ENCODE peak calls at places on chromosomes 7 and 10, in four cellular contexts. One of them, this sample, is unnamed.

GRCh38 chr10:75407296-75407715 is 5.7 kb upstream of the ZNF503 start:
- DNase-seq in H1: peak; percentile 71
- DNase-seq in SK-N-SH: no peak
- DNase-seq in K562: no peak
- DNase-seq in this sample: peak; percentile 54

GRCh38 chr10:47457528-47457820 is 26.4 kb downstream of the ANXA8 start:
- DNase-seq in H1: no peak
- DNase-seq in SK-N-SH: no peak
- DNase-seq in K562: no peak
- DNase-seq in this sample: no peak

GRCh38 chr10:35803046-35803445 is 160.9 kb upstream of the FZD8 start:
- DNase-seq in H1: no peak
- DNase-seq in SK-N-SH: no peak
- DNase-seq in K562: no peak
- DNase-seq in this sample: no peak

GRCh38 chr10:12177642-12178041 is 18.0 kb downstream of the NUDT5 start:
- DNase-seq in H1: no peak
- DNase-seq in SK-N-SH: no peak
- DNase-seq in K562: no peak
- DNase-seq in this sample: no peak

GRCh38 chr7:84482476-84482875 is 287.9 kb upstream of the SEMA3A start:
- DNase-seq in H1: no peak
- DNase-seq in SK-N-SH: no peak
- DNase-seq in K562: no peak
- DNase-seq in this sample: no peak

GRCh38 chr10:64103750-64104149 is 582.5 kb downstream of the REEP3 start:
- DNase-seq in H1: no peak
- DNase-seq in SK-N-SH: no peak
- DNase-seq in K562: no peak
- DNase-seq in this sample: no peak

GRCh38 chr7:28597284-28597683 is 185.0 kb downstream of the CREB5 start:
- DNase-seq in H1: no peak
- DNase-seq in SK-N-SH: no peak
- DNase-seq in K562: no peak
- DNase-seq in this sample: no peak

GRCh38 chr10:110056822-110057221 is 49.0 kb downstream of the ADD3 start:
- DNase-seq in H1: no peak
- DNase-seq in SK-N-SH: no peak
- DNase-seq in K562: no peak
- DNase-seq in this sample: no peak

GRCh38 chr7:134298902-134299683 is 17.6 kb downstream of the SLC35B4 start:
- DNase-seq in H1: no peak
- DNase-seq in SK-N-SH: peak; percentile 31
- DNase-seq in K562: no peak
- DNase-seq in this sample: no peak

GRCh38 chr7:135291809-135292253 is 58.2 kb downstream of the STRA8 start:
- DNase-seq in H1: no peak
- DNase-seq in SK-N-SH: no peak
- DNase-seq in K562: no peak
- DNase-seq in this sample: no peak

GRCh38 chr10:43409385-43410109 is 561 bp upstream of the HNRNPF start:
- DNase-seq in H1: no peak
- DNase-seq in SK-N-SH: peak; percentile 46
- DNase-seq in K562: no peak
- DNase-seq in this sample: peak; percentile 23

GRCh38 chr10:43884516-43885105 is 235.9 kb upstream of the ZNF32 start:
- DNase-seq in H1: peak; percentile 16
- DNase-seq in SK-N-SH: no peak
- DNase-seq in K562: no peak
- DNase-seq in this sample: no peak

GRCh38 chr10:34247560-34247959 is 567.5 kb downstream of the PARD3 start:
- DNase-seq in H1: no peak
- DNase-seq in SK-N-SH: no peak
- DNase-seq in K562: no peak
- DNase-seq in this sample: no peak
- TF ChIP-seq TEAD4 in H1: no peak
- TF ChIP-seq TEAD4 in SK-N-SH: no peak
- TF ChIP-seq TEAD4 in K562: no peak
- TF ChIP-seq TEAD4 in this sample: no peak

GRCh38 chr7:71096341-71096740 is 35.6 kb upstream of the GALNT17 start:
- DNase-seq in H1: no peak
- DNase-seq in SK-N-SH: no peak
- DNase-seq in K562: no peak
- DNase-seq in this sample: no peak
- TF ChIP-seq TEAD4 in H1: no peak
- TF ChIP-seq TEAD4 in SK-N-SH: no peak
- TF ChIP-seq TEAD4 in K562: no peak
- TF ChIP-seq TEAD4 in this sample: no peak

DNA sequence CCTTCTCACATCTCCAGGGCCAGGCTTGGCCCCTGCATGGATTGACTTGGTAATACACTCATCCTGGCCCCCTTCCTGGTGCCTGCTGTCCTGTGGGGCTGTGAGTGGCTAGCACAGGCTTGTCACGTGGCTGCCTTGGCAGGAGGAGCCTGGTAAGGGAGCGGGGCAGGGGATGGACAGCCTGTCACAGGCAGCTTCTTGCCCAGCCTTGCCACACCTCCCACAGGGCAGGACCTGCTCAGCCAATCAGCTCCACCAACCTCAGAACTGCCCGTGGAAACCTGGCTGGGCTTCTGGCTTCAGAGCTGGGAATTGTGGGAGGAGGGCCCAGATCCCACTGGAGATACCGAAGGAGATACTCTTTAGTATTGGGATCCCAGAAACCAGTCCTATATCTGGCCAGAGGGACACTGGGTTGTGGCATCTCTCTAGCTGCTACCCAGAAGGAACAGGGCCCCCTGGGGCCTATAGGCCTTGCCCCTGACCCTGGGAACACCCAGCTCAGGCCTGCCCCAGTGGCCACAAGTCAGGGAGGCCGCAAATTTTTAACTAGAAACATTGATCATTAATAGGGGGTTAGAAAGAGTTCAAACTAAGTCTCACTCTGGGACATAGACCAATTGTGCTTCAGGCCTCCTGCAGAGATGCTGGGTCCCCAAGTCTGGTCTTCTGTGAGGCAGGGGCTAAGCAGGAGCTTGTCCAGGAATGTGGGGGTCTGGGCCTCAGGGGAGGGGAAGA is at the start of gene HOGA1:
- DNase-seq in H1: peak; percentile 65
- DNase-seq in SK-N-SH: peak; percentile 89
- DNase-seq in K562: no peak
- DNase-seq in this sample: peak; percentile 52
- TF ChIP-seq TEAD4 in H1: no peak
- TF ChIP-seq TEAD4 in SK-N-SH: no peak
- TF ChIP-seq TEAD4 in K562: no peak
- TF ChIP-seq TEAD4 in this sample: no peak

DNA sequence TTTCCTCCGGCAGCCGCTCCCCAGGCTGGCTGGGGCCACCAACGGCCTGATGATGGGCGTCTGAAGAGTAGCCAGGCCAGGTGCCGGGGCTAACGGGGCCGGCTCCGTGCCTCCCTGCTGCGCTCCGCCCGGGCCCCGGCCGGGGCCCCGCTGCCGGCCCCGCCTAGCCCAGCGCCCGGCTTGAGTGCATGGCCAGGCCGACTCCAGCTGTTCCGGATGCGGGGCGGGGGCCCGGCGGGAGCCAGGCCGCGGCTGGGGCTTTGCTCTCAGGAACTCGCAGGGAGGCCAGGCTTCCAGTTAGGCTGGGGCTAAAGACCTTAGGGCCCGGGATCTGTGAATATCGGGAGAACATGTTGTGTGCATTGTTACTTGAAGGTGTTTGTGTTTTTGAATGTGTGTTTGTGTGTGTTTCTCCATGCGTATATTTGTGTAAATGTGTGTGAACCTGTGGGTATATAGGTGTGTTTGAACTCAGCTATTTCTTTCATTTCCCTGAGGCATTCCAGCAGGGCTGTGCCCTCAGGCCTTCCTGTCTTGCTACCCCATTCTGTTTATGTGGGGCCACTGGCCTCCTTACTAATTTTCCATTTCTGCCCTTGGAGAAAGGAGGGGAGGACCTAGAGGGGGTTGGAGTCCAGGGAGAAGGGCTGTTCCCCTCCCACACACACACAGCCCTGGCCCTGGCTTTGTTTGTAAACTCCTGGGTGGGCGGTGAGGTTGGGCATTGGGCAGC is 1.1 kb upstream of the LBX1 start:
- DNase-seq in H1: no peak
- DNase-seq in SK-N-SH: peak; percentile 88
- DNase-seq in K562: peak; percentile 44
- DNase-seq in this sample: peak; percentile 49
- TF ChIP-seq TEAD4 in H1: no peak
- TF ChIP-seq TEAD4 in SK-N-SH: no peak
- TF ChIP-seq TEAD4 in K562: no peak
- TF ChIP-seq TEAD4 in this sample: no peak

DNA sequence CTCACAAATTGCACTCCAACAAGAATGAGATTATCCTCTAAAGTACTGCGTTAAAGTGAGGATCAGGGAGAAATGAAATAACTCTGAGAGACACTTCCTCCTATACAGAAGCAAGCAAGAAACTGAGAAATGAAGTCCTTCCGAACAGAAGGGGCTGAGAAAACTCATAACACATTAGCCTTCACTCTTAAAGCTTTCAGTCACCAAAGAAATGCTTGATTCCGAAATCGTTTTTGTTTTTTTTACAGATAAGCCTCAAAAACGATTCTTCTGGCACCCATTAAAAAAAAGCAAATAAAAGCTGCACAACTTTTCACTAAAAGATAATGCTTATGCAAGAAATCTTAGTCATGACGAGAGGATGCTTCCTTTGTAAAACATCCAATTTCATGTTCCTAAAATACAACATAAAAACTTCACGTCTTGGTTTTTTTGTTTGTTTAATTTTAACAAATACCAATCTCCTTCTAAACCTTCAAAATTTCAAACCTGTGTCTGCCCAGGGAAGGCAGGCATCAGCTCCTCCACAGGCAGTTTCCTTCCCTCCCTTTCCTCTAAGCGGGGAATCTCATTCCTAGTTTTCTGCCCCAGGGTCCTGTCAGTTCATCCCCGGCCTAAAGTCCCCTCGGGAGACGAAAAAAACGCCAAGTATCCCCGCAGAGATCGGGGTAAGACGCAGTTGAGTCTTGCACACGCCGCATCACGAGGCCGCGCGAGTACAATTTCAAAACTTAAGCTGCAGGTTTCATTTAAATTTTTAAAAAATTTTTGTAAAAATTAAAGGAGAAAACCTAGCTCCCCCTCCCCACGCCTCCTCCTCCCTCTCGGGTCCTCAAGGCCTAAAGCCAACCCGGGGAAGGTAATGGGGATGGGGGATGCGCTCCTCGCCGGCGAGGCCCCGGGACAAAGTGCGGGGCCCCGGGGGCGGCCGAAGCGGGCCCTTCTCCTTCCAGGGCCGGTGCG is 1.1 kb downstream of the BAZ1B start:
- DNase-seq in H1: no peak
- DNase-seq in SK-N-SH: peak; percentile 60
- DNase-seq in K562: no peak
- DNase-seq in this sample: no peak
- TF ChIP-seq TEAD4 in H1: no peak
- TF ChIP-seq TEAD4 in SK-N-SH: no peak
- TF ChIP-seq TEAD4 in K562: peak; percentile 11
- TF ChIP-seq TEAD4 in this sample: no peak

GRCh38 chr10:3789621-3790020 is 4.6 kb upstream of the KLF6 start:
- DNase-seq in H1: no peak
- DNase-seq in SK-N-SH: no peak
- DNase-seq in K562: no peak
- DNase-seq in this sample: no peak

GRCh38 chr10:3787816-3788215 is 2.8 kb upstream of the KLF6 start:
- DNase-seq in H1: no peak
- DNase-seq in SK-N-SH: no peak
- DNase-seq in K562: no peak
- DNase-seq in this sample: no peak

GRCh38 chr10:3790858-3791257 is 5.8 kb upstream of the KLF6 start:
- DNase-seq in H1: no peak
- DNase-seq in SK-N-SH: no peak
- DNase-seq in K562: no peak
- DNase-seq in this sample: no peak

GRCh38 chr10:3791974-3792633 is 7.1 kb upstream of the KLF6 start:
- DNase-seq in H1: no peak
- DNase-seq in SK-N-SH: no peak
- DNase-seq in K562: no peak
- DNase-seq in this sample: no peak

DNA sequence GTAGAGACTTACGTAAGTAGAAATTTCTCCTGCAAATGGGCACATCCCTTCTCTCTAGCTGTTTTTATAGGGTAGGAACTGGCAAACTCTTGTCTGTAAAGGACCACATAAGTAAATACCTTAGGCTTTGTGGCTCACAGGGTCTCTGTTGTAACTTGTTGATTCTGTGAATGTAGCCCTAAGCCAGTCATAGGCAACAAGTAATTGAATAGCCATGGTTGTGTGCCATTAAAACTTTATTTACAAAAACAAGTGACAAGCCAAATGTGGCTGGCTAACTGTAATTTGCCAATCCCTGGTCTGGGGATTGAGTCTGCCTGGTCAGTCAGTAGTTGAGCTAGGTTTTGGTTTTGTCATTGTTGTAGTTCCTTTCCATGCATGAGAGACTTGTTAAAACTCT is 5.3 kb upstream of the KLF6 start:
- DNase-seq in H1: no peak
- DNase-seq in SK-N-SH: no peak
- DNase-seq in K562: no peak
- DNase-seq in this sample: no peak
- TF ChIP-seq TEAD4 in H1: no peak
- TF ChIP-seq TEAD4 in SK-N-SH: no peak
- TF ChIP-seq TEAD4 in K562: no peak
- TF ChIP-seq TEAD4 in this sample: no peak

GRCh38 chr10:14186245-14186644 is 144.5 kb downstream of the FRMD4A start:
- DNase-seq in H1: no peak
- DNase-seq in SK-N-SH: no peak
- DNase-seq in K562: peak; percentile 30
- DNase-seq in this sample: no peak

GRCh38 chr10:14182781-14183180 is 147.9 kb downstream of the FRMD4A start:
- DNase-seq in H1: no peak
- DNase-seq in SK-N-SH: no peak
- DNase-seq in K562: peak; percentile 32
- DNase-seq in this sample: no peak

GRCh38 chr10:14185501-14186045 is 145.2 kb downstream of the FRMD4A start:
- DNase-seq in H1: peak; percentile 64
- DNase-seq in SK-N-SH: no peak
- DNase-seq in K562: peak; percentile 40
- DNase-seq in this sample: peak; percentile 42

GRCh38 chr10:14181197-14181936 is 149.4 kb downstream of the FRMD4A start:
- DNase-seq in H1: no peak
- DNase-seq in SK-N-SH: no peak
- DNase-seq in K562: peak; percentile 59
- DNase-seq in this sample: no peak

DNA sequence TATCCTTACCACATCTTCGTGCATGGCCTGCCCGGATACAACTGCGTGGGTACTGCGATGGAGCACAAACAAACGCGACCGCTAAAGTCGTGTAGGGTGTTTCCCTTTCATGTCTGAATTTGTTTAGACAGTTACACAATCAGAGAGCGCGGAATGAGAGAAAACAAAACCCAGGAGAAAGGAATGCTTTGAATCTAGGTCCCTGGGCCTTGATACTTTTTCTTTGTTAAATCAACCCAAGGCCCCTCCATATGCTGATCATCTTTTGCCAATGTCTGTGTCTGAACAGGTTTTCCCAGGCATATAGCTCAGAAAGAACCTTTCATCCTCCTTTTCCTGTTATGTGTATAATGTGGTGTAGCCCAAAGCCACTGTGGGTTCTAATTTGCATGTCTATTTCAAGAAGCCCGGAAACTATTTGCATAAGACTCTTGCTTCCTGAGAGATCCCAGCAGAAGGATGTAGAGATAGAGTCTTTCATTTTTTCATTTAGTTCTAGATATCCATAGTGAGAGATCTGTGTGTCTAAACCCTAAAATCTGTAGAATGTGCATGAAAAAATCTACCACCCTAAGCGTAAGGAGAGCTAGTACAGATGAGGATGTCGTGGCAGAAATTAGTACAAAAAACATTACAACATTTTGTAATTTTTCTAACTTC is 145.8 kb downstream of the FRMD4A start:
- DNase-seq in H1: no peak
- DNase-seq in SK-N-SH: no peak
- DNase-seq in K562: peak; percentile 40
- DNase-seq in this sample: no peak
- TF ChIP-seq TEAD4 in H1: no peak
- TF ChIP-seq TEAD4 in SK-N-SH: no peak
- TF ChIP-seq TEAD4 in K562: peak; percentile 91
- TF ChIP-seq TEAD4 in this sample: no peak

This sample was measured in WTC11.